ENCODE peak calls at places on chromosomes 11 and 22, in eight cellular contexts. Y, B, W, A, C, G, X and U are unnamed samples.

GRCh38 chr11:12626616-12627015 is 47.6 kb upstream of the TEAD1 start:
- DNase-seq in X (no peak), B (no peak), G (no peak), W (no peak), Y (no peak), A (no peak), C (no peak), U (no peak)

GRCh38 chr11:9525116-9525515 is 48.4 kb upstream of the WEE1 start:
- DNase-seq in C (no peak), W (no peak), A (no peak), X (no peak), Y (no peak), G (no peak), B (no peak), U (no peak)

GRCh38 chr11:119505861-119506260 is 82.9 kb upstream of the THY1 start:
- DNase-seq in A (no peak), W (no peak), X (no peak), B (no peak), G (no peak), Y (no peak), C (no peak), U (no peak)

GRCh38 chr11:13465909-13466371 is 2.9 kb upstream of the BTBD10 start:
- DNase-seq in B (no peak), A (no peak), X (peak), G (no peak), W (no peak), Y (no peak), C (no peak), U (no peak)

GRCh38 chr11:72971211-72971610 is 157.0 kb downstream of the ATG16L2 start:
- DNase-seq in X (no peak), G (no peak), A (no peak), Y (no peak), B (no peak), C (no peak), W (no peak), U (no peak)

GRCh38 chr22:43848366-43849171 is 13.7 kb downstream of the SULT4A1 start:
- DNase-seq in X (peak), Y (no peak), W (peak), C (peak), A (no peak), B (no peak), G (no peak), U (no peak)

GRCh38 chr11:83033367-83033766 is 38.3 kb downstream of the RAB30 start:
- DNase-seq in G (no peak), B (no peak), X (no peak), W (no peak), A (no peak), Y (no peak), C (no peak), U (no peak)

GRCh38 chr22:31120642-31121041 is 2.1 kb upstream of the INPP5J start:
- DNase-seq in A (no peak), B (no peak), G (no peak), W (peak), Y (no peak), X (no peak), C (no peak), U (no peak)

GRCh38 chr22:38461057-38461413 is 6.0 kb upstream of the KCNJ4 start:
- DNase-seq in G (no peak), A (peak), Y (no peak), X (no peak), W (no peak), C (no peak), B (no peak), U (no peak)

GRCh38 chr22:38461414-38462081 is 6.3 kb upstream of the KDELR3 start:
- DNase-seq in B (peak), X (peak), A (peak), Y (peak), W (peak), G (peak), C (no peak), U (no peak)

GRCh38 chr22:38462960-38463784 is 4.7 kb upstream of the KDELR3 start:
- DNase-seq in X (no peak), Y (no peak), A (no peak), G (no peak), W (peak), C (no peak), B (no peak), U (no peak)

GRCh38 chr22:38456841-38457699 is 2.1 kb upstream of the KCNJ4 start:
- DNase-seq in B (no peak), Y (no peak), G (no peak), C (no peak), W (no peak), A (no peak), X (no peak), U (no peak)

GRCh38 chr22:38460367-38460952 is 5.5 kb upstream of the KCNJ4 start:
- DNase-seq in Y (no peak), X (no peak), A (no peak), G (no peak), W (no peak), C (no peak), B (no peak), U (no peak)
- TF ChIP-seq POLR2AphosphoS5 in Y (no peak), X (no peak), A (no peak), G (no peak), W (no peak), C (no peak), B (no peak), U (no peak)

DNA sequence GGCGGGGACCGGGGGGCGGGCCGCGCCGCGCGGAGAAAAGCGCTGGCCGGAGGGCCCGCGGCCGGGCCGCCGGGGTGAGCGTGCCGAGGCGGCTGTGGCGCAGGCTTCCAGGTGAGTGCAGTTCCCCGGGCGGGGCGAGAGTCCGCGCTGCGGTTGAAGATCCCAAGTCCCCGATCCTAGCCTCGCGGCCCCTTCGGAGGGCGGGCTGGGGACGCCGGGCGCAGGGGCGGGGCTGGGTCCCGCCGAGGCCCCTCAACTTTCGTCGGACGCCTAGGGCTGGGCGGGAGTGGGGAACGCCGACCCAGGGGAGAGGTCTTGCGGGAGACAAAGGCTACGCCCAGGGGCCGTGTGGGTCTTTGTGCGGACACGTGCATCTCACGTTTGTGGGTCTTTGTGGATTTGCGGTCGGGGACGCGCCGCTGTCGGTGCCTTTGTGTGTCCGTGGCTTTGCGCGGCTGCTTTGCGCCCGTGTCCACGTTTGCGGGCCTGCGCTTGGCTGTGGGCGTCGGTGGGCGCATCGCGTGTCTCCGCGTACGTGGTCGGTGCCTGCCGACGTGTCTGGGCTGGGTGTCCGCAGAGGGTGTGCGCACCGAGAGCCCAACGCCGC is at the start of gene TSKU:
- DNase-seq in W (no peak), Y (no peak), X (no peak), G (no peak), B (no peak), A (peak), C (no peak), U (no peak)
- TF ChIP-seq POLR2AphosphoS5 in W (no peak), Y (no peak), X (peak), G (no peak), B (no peak), A (no peak), C (no peak), U (no peak)

GRCh38 chr11:131912127-131912526 is 541.7 kb downstream of the NTM start:
- DNase-seq in C (no peak), Y (no peak), X (no peak), B (no peak), G (no peak), W (no peak), A (no peak), U (no peak)

GRCh38 chr11:131916633-131917032 is 546.2 kb downstream of the NTM start:
- DNase-seq in W (no peak), C (no peak), Y (no peak), A (no peak), X (no peak), B (no peak), G (no peak), U (no peak)

GRCh38 chr11:131917634-131918384 is 547.4 kb downstream of the NTM start:
- DNase-seq in B (no peak), G (no peak), A (no peak), Y (no peak), X (no peak), C (no peak), W (no peak), U (no peak)

GRCh38 chr11:131913267-131913666 is 542.9 kb downstream of the NTM start:
- DNase-seq in B (no peak), C (no peak), Y (no peak), W (no peak), G (no peak), A (no peak), X (no peak), U (no peak)

DNA sequence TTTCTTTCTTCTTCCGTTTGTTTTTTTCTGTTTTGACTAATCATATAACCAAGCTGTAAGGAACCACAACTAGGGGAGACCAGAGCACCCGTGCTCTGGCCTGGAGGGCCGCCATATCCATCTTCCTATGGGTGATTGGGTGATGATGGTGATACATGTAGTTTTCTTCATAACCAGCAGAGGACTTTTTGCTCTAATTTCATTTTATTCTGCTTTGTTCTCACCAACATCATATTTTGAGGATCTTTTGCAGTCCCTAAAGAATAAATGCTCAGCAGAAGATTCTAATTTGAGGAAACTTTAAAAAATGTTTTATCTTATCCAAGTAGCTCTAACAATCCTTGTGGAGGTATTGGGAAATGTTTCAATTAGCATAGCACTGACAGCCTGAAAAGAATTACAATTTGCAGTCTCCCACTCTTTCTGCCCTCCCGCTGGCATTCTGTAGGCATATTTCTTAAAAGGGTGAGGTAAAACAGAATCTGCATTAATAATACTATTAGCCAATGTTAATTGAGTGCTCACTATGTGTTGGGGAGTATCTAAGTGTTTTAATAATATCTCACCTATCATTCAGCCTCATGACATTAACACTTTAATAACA is 544.0 kb downstream of the NTM start:
- DNase-seq in X (no peak), W (no peak), Y (no peak), G (no peak), A (no peak), C (no peak), B (no peak), U (no peak)
- TF ChIP-seq POLR2AphosphoS5 in X (no peak), W (no peak), Y (no peak), G (no peak), A (no peak), C (no peak), B (no peak), U (no peak)

GRCh38 chr11:62540804-62541671 is 5.6 kb downstream of the AHNAK start:
- DNase-seq in G (no peak), B (no peak), X (no peak), W (peak), A (no peak), Y (no peak), C (no peak), U (peak)
- TF ChIP-seq POLR2AphosphoS5 in G (peak), B (no peak), X (no peak), W (peak), A (no peak), Y (no peak), C (no peak), U (no peak)

GRCh38 chr22:27610863-27611786 is 190.4 kb downstream of the MN1 start:
- DNase-seq in X (no peak), W (peak), G (no peak), B (no peak), C (no peak), A (no peak), Y (no peak), U (no peak)
- TF ChIP-seq POLR2AphosphoS5 in X (no peak), W (no peak), G (no peak), B (no peak), C (no peak), A (no peak), Y (no peak), U (no peak)

DNA sequence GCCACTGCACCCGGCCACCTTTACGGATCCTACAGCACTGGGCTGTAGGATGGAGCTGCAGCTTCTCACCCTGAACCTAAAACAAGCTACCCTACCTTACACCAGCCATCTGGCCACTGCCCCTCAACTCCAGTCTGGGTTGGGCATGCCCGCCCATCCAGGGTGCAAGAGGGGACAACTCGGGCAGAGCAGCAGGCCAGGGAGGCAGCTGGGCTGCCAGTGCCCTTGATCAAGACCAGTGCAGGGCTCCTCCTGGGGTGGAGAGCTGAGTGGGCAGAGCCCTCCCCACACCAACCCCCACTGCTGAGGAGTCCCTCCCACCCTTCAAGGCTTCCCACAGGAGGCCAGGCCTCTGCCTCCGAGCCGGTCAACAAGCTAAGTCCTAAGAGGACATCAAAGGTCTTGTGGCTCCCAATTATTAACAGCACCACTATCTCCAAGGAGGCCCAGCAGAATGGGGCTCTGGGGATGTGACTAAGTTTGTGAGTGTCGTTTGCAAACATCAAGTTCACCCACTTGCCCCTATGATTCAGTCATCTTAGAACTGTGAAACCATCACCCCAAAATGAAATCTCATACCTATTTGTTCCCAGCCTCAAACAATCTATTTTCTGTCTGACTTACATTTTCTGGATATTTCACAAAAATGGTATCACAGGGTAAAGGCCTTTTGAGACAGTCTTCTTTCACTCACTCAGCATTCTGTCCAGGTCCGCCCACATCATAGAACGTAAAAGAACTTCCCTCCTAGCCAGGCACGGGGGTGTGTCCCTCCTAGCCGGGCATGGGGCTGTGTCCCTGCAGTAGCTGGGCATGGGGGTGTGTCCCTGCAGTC is 11.0 kb downstream of the GATD1 start:
- DNase-seq in A (no peak), B (no peak), Y (no peak), G (no peak), X (no peak), C (no peak), W (no peak), U (no peak)
- TF ChIP-seq POLR2AphosphoS5 in A (no peak), B (no peak), Y (no peak), G (no peak), X (no peak), C (no peak), W (peak), U (no peak)